ENCODE peak calls at places on chromosomes 3 and 15, in five cellular contexts. X is H4, Q is DMS 273 treated with DMSO at 0.1 percent for 48 hours, P is esophagus muscularis mucosa, V is progenitor cell of endocrine pancreas. G is an unnamed sample.

GRCh38 chr3:119627461-119627860 is 29.8 kb downstream of the PLA1A start:
- DNase-seq in Q (no peak), X (no peak), P (no peak), V (no peak), G (no peak)

GRCh38 chr3:10746001-10746400 is 70.0 kb upstream of the SLC6A11 start:
- DNase-seq in X (no peak), Q (no peak), P (no peak), V (no peak), G (no peak)

GRCh38 chr3:46934508-46935167 is 41.9 kb downstream of the CCDC12 start:
- DNase-seq in X (no peak), V (no peak), Q (no peak), P (no peak), G (no peak)

GRCh38 chr3:15512173-15512572 is 9.3 kb downstream of the COLQ start:
- DNase-seq in P (no peak), V (no peak), Q (peak), X (no peak), G (no peak)

GRCh38 chr15:100596792-100597191 is 5.2 kb downstream of the LINS1 start:
- DNase-seq in X (peak), V (no peak), Q (no peak), P (no peak), G (no peak)

GRCh38 chr15:36053746-36054145 is 507.8 kb upstream of the DPH6 start:
- DNase-seq in Q (no peak), V (no peak), X (no peak), P (no peak), G (no peak)

GRCh38 chr3:196288141-196288460 is 575 bp upstream of the PCYT1A start:
- DNase-seq in Q (no peak), X (no peak), P (no peak), V (no peak), G (no peak)

GRCh38 chr3:58743296-58743695 is 76.7 kb upstream of the FAM3D start:
- DNase-seq in P (no peak), X (no peak), V (no peak), Q (no peak), G (no peak)

GRCh38 chr15:40282144-40282869 is 557 bp downstream of the ANKRD63 start:
- DNase-seq in Q (no peak), P (no peak), V (peak), X (no peak), G (peak)

GRCh38 chr3:46214751-46215352 is 6.7 kb upstream of the CCR1 start:
- DNase-seq in P (peak), Q (no peak), V (no peak), X (peak), G (peak)

GRCh38 chr15:76335129-76335850 is 1.3 kb upstream of the ISL2 start:
- DNase-seq in V (no peak), X (no peak), Q (no peak), P (no peak), G (no peak)

GRCh38 chr3:98772022-98772421 is 8.9 kb downstream of the ST3GAL6 start:
- DNase-seq in P (no peak), X (no peak), V (no peak), Q (no peak), G (no peak)

GRCh38 chr3:172125963-172126403 is 86.6 kb downstream of the FNDC3B start:
- DNase-seq in P (no peak), V (no peak), Q (no peak), X (peak), G (no peak)

G was measured in Caco-2.